ENCODE peak calls at places on chromosomes 5 and 9, in ten cellular contexts. W is MM.1S; F is CD8-positive, alpha-beta T cell; N is suprapubic skin; C is BE2C; J is lower lobe of right lung; O is IMR-90; P is uterus; B is upper lobe of right lung; Z is fibroblast of lung. X is an unnamed sample.

GRCh38 chr9:79382468-79382867 is 189.3 kb upstream of the TLE4 start:
- DNase-seq in W (no peak), F (no peak), N (no peak), C (no peak), J (no peak), O (no peak), P (no peak), B (no peak), Z (peak; percentile 77), X (no peak)

GRCh38 chr9:32571969-32572899 is 725 bp downstream of the NDUFB6 start:
- DNase-seq in W (peak; percentile 88), F (peak; percentile 76), N (no peak), C (peak; percentile 77), J (peak; percentile 64), O (peak; percentile 82), P (peak; percentile 43), B (no peak), Z (peak; percentile 76), X (peak; percentile 47)

GRCh38 chr5:176425791-176426190 is 9.5 kb upstream of the CLTB start:
- DNase-seq in W (no peak), F (no peak), N (no peak), C (no peak), J (no peak), O (no peak), P (no peak), B (no peak), Z (no peak), X (no peak)

GRCh38 chr5:145293716-145294115 is 541.4 kb downstream of the PRELID2 start:
- DNase-seq in W (no peak), F (no peak), N (no peak), C (no peak), J (no peak), O (no peak), P (no peak), B (no peak), Z (no peak), X (no peak)

GRCh38 chr9:134198771-134199170 is 34.4 kb upstream of the RNU6ATAC start:
- DNase-seq in W (no peak), F (no peak), N (no peak), C (no peak), J (no peak), O (no peak), P (no peak), B (peak; percentile 3), Z (no peak), X (no peak)

GRCh38 chr9:127131871-127132270 is 9.4 kb upstream of the ANGPTL2 start:
- DNase-seq in W (no peak), F (no peak), N (no peak), C (no peak), J (no peak), O (peak; percentile 80), P (peak; percentile 25), B (no peak), Z (peak; percentile 88), X (no peak)

GRCh38 chr9:4334439-4334838 is 34.6 kb upstream of the GLIS3 start:
- DNase-seq in W (no peak), F (no peak), N (peak; percentile 68), C (no peak), J (peak; percentile 78), O (peak; percentile 8), P (peak; percentile 51), B (peak; percentile 81), Z (peak; percentile 63), X (no peak)

GRCh38 chr5:73171495-73171894 is 1.5 kb upstream of the TMEM174 start:
- DNase-seq in W (no peak), F (no peak), N (no peak), C (no peak), J (no peak), O (no peak), P (no peak), B (no peak), Z (no peak), X (no peak)

GRCh38 chr5:68024426-68024825 is 191.1 kb upstream of the PIK3R1 start:
- DNase-seq in W (no peak), F (no peak), N (no peak), C (no peak), J (no peak), O (no peak), P (no peak), B (no peak), Z (peak; percentile 23), X (no peak)

GRCh38 chr9:134056483-134057310 is 11.1 kb downstream of the BRD3 start:
- DNase-seq in W (no peak), F (no peak), N (peak; percentile 60), C (peak; percentile 32), J (peak; percentile 53), O (no peak), P (peak; percentile 11), B (peak; percentile 66), Z (no peak), X (no peak)

GRCh38 chr5:375336-375920 is 53.9 kb downstream of the AHRR start:
- DNase-seq in W (no peak), F (peak; percentile 3), N (peak; percentile 50), C (no peak), J (no peak), O (no peak), P (peak; percentile 4), B (peak; percentile 56), Z (no peak), X (no peak)

GRCh38 chr9:20237686-20238085 is 384.6 kb downstream of the MLLT3 start:
- DNase-seq in W (no peak), F (no peak), N (no peak), C (no peak), J (no peak), O (no peak), P (no peak), B (no peak), Z (no peak), X (no peak)

GRCh38 chr9:93114169-93114983 is 18.4 kb downstream of the CARD19 start:
- DNase-seq in W (no peak), F (no peak), N (peak; percentile 66), C (peak; percentile 8), J (peak; percentile 51), O (no peak), P (peak; percentile 17), B (peak; percentile 67), Z (no peak), X (no peak)

GRCh38 chr9:86909388-86909787 is 37.9 kb downstream of the GAS1 start:
- DNase-seq in W (no peak), F (no peak), N (no peak), C (no peak), J (no peak), O (peak; percentile 72), P (no peak), B (no peak), Z (peak; percentile 26), X (no peak)

GRCh38 chr5:126878085-126878484 is 101.1 kb downstream of the LMNB1 start:
- DNase-seq in W (no peak), F (no peak), N (no peak), C (no peak), J (no peak), O (no peak), P (no peak), B (no peak), Z (no peak), X (no peak)

GRCh38 chr9:124813041-124813440 is 36.1 kb downstream of the OLFML2A start:
- DNase-seq in W (no peak), F (no peak), N (no peak), C (no peak), J (no peak), O (no peak), P (no peak), B (no peak), Z (no peak), X (no peak)

GRCh38 chr9:86821011-86821845 is 126.1 kb downstream of the GAS1 start:
- DNase-seq in W (no peak), F (no peak), N (no peak), C (no peak), J (no peak), O (peak; percentile 36), P (no peak), B (no peak), Z (peak; percentile 17), X (no peak)

GRCh38 chr5:119021333-119021732 is 33.0 kb upstream of the DTWD2 start:
- DNase-seq in W (no peak), F (no peak), N (no peak), C (no peak), J (no peak), O (no peak), P (no peak), B (no peak), Z (no peak), X (no peak)

GRCh38 chr5:128349044-128349629 is 188.9 kb downstream of the FBN2 start:
- DNase-seq in W (no peak), F (no peak), N (no peak), C (no peak), J (no peak), O (peak; percentile 10), P (no peak), B (no peak), Z (peak; percentile 31), X (no peak)

DNA sequence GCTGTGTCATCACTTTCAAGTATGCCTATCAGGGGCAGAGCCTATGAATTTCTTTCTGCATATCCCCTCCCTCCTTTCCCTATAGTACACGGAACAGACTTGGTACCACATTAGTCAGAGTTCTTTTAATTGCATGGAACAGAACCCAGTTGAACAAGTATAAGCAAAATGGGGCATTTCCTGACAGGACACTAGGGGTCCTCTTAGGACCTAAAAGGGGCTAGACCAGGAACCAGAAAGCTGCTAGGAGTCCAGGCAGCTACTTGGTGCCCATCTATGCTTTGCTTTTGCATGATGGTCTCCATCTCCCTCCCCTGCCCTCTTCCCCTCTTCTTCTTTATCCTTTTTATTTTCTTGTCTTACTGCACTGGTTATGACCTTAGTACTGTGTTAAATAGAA is 5.9 kb downstream of the BSPRY start:
- DNase-seq in W (no peak), F (no peak), N (no peak), C (no peak), J (no peak), O (peak; percentile 12), P (no peak), B (no peak), Z (no peak), X (no peak)
- TF ChIP-seq CTCF in W (no peak), F (no peak), N (no peak), C (peak; percentile 49), J (no peak), O (peak; percentile 30), P (no peak), B (no peak), Z (peak; percentile 30), X (no peak)

GRCh38 chr5:120464627-120465280 is 654 bp downstream of the PRR16 start:
- DNase-seq in W (no peak), F (no peak), N (peak; percentile 76), C (peak; percentile 52), J (no peak), O (peak; percentile 64), P (peak; percentile 58), B (peak; percentile 63), Z (peak; percentile 65), X (no peak)
- H3K4me3 ChIP-seq in W (peak overlapping the region; percentile 69), F (no peak overlapping the region), N (peak overlapping the region; percentile 64), C (peak overlapping the region; percentile 80), J (peak overlapping the region; percentile 59), O (peak overlapping the region; percentile 94), P (peak overlapping the region; percentile 80), B (peak overlapping the region; percentile 59), Z (peak overlapping the region; percentile 98), X (peak overlapping the region; percentile 43)

GRCh38 chr9:95175523-95175922 is 142.0 kb downstream of the FANCC start:
- DNase-seq in W (no peak), F (no peak), N (no peak), C (no peak), J (no peak), O (no peak), P (no peak), B (no peak), Z (no peak), X (no peak)
- TF ChIP-seq CTCF in W (no peak), F (no peak), N (no peak), C (no peak), J (no peak), O (no peak), P (no peak), B (no peak), Z (no peak), X (no peak)

GRCh38 chr5:178469975-178470692 is 120.1 kb downstream of the COL23A1 start:
- DNase-seq in W (no peak), F (no peak), N (no peak), C (peak; percentile 34), J (no peak), O (no peak), P (no peak), B (no peak), Z (no peak), X (no peak)
- H3K4me3 ChIP-seq in W (no peak overlapping the region), F (no peak overlapping the region), N (no peak overlapping the region), C (no peak overlapping the region), J (no peak overlapping the region), O (no peak overlapping the region), P (no peak overlapping the region), B (no peak overlapping the region), Z (no peak overlapping the region), X (no peak overlapping the region)

X was measured in esophagus squamous epithelium.